ENCODE peak calls at places on chromosome 12, in ten cellular contexts. M, O, Z, W, Y, H, T, J, Q and E are unnamed samples.

GRCh38 chr12:19299765-19300164 is 139.5 kb upstream of the AEBP2 start:
- DNase-seq in M (peak; percentile 29), O (no peak), Z (peak; percentile 30), W (peak; percentile 7), Y (no peak), H (no peak), T (no peak), J (no peak), Q (peak; percentile 22), E (no peak)

GRCh38 chr12:102676812-102677211 is 196.4 kb upstream of the IGF1 start:
- DNase-seq in M (no peak), O (no peak), Z (no peak), W (no peak), Y (no peak), H (no peak), T (no peak), J (no peak), Q (no peak), E (no peak)

GRCh38 chr12:91423336-91424050 is 240.9 kb upstream of the DCN start:
- DNase-seq in M (no peak), O (no peak), Z (no peak), W (no peak), Y (no peak), H (peak; percentile 35), T (no peak), J (no peak), Q (no peak), E (peak; percentile 34)

GRCh38 chr12:32444895-32445294 is 45.5 kb downstream of the FGD4 start:
- DNase-seq in M (peak; percentile 92), O (peak; percentile 29), Z (peak; percentile 46), W (peak; percentile 86), Y (no peak), H (no peak), T (peak; percentile 80), J (no peak), Q (peak; percentile 77), E (peak; percentile 46)

GRCh38 chr12:124753993-124754392 is 109.7 kb downstream of the SCARB1 start:
- DNase-seq in M (no peak), O (no peak), Z (no peak), W (no peak), Y (no peak), H (no peak), T (no peak), J (no peak), Q (no peak), E (no peak)

GRCh38 chr12:50401383-50402155 is 884 bp downstream of the LARP4 start:
- DNase-seq in M (peak; percentile 49), O (peak; percentile 59), Z (peak; percentile 77), W (no peak), Y (peak; percentile 6), H (peak; percentile 61), T (peak; percentile 73), J (no peak), Q (peak; percentile 51), E (peak; percentile 87)

GRCh38 chr12:50110127-50110761 is 1.8 kb upstream of the COX14 start:
- DNase-seq in M (peak; percentile 36), O (no peak), Z (no peak), W (no peak), Y (no peak), H (peak; percentile 84), T (no peak), J (no peak), Q (no peak), E (no peak)

GRCh38 chr12:56634837-56635538 is 4.9 kb upstream of the BAZ2A start:
- DNase-seq in M (peak; percentile 96), O (peak; percentile 86), Z (peak; percentile 88), W (peak; percentile 79), Y (no peak), H (peak; percentile 88), T (peak; percentile 83), J (peak; percentile 85), Q (peak; percentile 84), E (peak; percentile 79)

GRCh38 chr12:751192-751827 is 1.1 kb upstream of the WNK1 start:
- DNase-seq in M (peak; percentile 99), O (peak; percentile 98), Z (peak; percentile 99), W (peak; percentile 93), Y (peak; percentile 96), H (peak; percentile 98), T (peak; percentile 96), J (peak; percentile 98), Q (peak; percentile 96), E (peak; percentile 98)

GRCh38 chr12:47837190-47838171 is 17.8 kb upstream of the HDAC7 start:
- DNase-seq in M (peak; percentile 81), O (peak; percentile 78), Z (peak; percentile 75), W (peak; percentile 66), Y (peak; percentile 66), H (peak; percentile 86), T (peak; percentile 75), J (peak; percentile 78), Q (peak; percentile 68), E (peak; percentile 89)

GRCh38 chr12:80400591-80400991 is 43.4 kb upstream of the PTPRQ start:
- DNase-seq in M (peak; percentile 10), O (peak; percentile 60), Z (no peak), W (no peak), Y (no peak), H (no peak), T (peak; percentile 34), J (peak; percentile 64), Q (no peak), E (no peak)

GRCh38 chr12:15892645-15893259 is 10.6 kb downstream of the STRAP start:
- DNase-seq in M (no peak), O (no peak), Z (no peak), W (no peak), Y (no peak), H (no peak), T (no peak), J (no peak), Q (no peak), E (no peak)

DNA sequence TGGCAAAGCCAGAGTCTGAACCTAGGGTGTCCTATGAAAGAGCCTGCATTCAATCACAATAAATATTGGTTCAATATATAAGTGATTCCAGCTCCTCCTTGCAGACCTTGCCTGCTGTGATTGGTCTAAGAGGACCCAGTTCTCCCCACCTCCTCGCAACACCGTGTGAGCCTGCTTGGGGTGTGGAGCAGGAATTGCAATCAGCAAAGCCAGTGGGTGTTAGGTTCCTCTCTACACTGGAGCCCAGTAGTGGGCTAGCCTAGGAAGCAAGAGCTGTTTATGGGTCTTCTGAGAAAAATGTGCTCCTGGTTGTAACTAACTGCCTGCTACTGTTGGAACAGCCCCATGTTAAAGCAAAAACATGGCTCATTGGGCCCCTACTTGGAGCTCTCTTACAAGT is 3.5 kb upstream of the SELPLG start:
- DNase-seq in M (no peak), O (no peak), Z (no peak), W (no peak), Y (no peak), H (no peak), T (no peak), J (peak; percentile 39), Q (no peak), E (no peak)
- H3K9ac ChIP-seq in M (no peak overlapping the region), O (no peak overlapping the region), Z (no peak overlapping the region), W (no peak overlapping the region), Y (no peak overlapping the region), H (peak overlapping the region; percentile 23), T (no peak overlapping the region), J (no peak overlapping the region), Q (no peak overlapping the region), E (no peak overlapping the region)

GRCh38 chr12:113933201-113933786 is 32.8 kb downstream of the RBM19 start:
- DNase-seq in M (peak; percentile 79), O (peak; percentile 77), Z (peak; percentile 29), W (no peak), Y (peak; percentile 48), H (no peak), T (peak; percentile 75), J (no peak), Q (peak; percentile 79), E (peak; percentile 46)
- H3K9ac ChIP-seq in M (no peak overlapping the region), O (no peak overlapping the region), Z (no peak overlapping the region), W (no peak overlapping the region), Y (no peak overlapping the region), H (no peak overlapping the region), T (no peak overlapping the region), J (no peak overlapping the region), Q (no peak overlapping the region), E (peak overlapping the region; percentile 63)

GRCh38 chr12:57764662-57765002 is 2.2 kb downstream of the CYP27B1 start:
- DNase-seq in M (no peak), O (no peak), Z (no peak), W (no peak), Y (no peak), H (no peak), T (no peak), J (peak; percentile 59), Q (no peak), E (no peak)
- H3K9ac ChIP-seq in M (peak overlapping the region; percentile 54), O (no peak overlapping the region), Z (peak overlapping the region; percentile 49), W (peak overlapping the region; percentile 81), Y (peak overlapping the region; percentile 17), H (no peak overlapping the region), T (peak overlapping the region; percentile 10), J (no peak overlapping the region), Q (no peak overlapping the region), E (no peak overlapping the region)

GRCh38 chr12:30923057-30923456 is 3.5 kb upstream of the TSPAN11 start:
- DNase-seq in M (no peak), O (no peak), Z (no peak), W (no peak), Y (no peak), H (no peak), T (no peak), J (no peak), Q (no peak), E (no peak)

GRCh38 chr12:30927210-30927576 is 645 bp downstream of the TSPAN11 start:
- DNase-seq in M (no peak), O (no peak), Z (peak; percentile 8), W (no peak), Y (no peak), H (no peak), T (no peak), J (no peak), Q (no peak), E (peak; percentile 25)

GRCh38 chr12:30928356-30929264 is 2.1 kb downstream of the TSPAN11 start:
- DNase-seq in M (no peak), O (no peak), Z (no peak), W (no peak), Y (no peak), H (no peak), T (no peak), J (peak; percentile 24), Q (no peak), E (no peak)

GRCh38 chr12:30925607-30926242 is 823 bp upstream of the TSPAN11 start:
- DNase-seq in M (peak; percentile 62), O (peak; percentile 56), Z (no peak), W (no peak), Y (no peak), H (no peak), T (no peak), J (peak; percentile 37), Q (no peak), E (no peak)

DNA sequence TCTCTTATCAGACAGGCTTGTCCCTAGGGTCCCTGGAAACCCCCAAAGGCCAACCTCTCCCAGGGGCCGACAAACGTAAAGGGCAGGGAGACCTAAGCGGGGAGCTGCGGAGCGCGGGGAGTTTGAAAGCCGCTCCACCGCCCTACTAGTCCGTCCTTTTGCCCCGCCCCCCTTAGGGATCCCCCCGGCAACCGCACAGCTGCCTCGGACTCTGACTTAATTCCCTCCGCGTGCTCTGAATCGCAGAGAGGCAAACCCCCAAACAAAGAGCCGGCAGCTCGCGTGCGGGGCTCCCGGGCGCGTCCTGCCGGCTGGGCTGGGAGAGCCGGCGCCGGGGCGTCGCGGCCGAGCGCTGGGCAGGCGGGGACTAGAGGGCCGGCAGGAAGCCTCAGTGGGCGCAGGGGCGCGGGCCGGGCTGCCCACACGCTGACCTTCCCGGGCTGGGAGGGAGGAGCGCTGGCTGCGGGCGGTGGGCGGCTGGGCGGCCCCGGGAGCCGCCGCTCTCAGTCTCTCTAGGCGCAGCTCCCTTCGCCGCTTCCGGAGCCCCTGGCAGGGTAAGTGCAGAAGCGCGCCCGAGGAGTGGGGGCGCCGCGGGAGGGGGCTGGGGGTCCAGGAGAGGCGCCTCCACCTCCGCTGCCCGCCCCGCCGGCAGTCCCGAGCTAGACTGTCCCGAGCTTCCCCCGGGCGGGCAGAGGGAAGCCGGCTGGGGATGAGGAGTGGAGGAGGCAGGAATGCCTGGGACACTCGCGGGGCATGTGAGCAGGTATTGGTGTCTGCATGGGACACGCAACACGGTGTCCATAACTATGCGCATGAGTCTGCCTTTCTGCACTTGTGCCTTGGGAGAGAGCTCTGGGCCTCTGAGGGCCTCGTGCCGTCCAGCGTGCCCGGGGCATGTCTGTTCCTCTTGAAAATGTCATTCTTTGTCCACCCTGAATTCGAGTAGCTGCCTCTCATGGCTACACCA is at the start of gene TSPAN11:
- DNase-seq in M (peak; percentile 64), O (peak; percentile 97), Z (peak; percentile 81), W (no peak), Y (peak; percentile 80), H (no peak), T (peak; percentile 31), J (peak; percentile 76), Q (peak; percentile 26), E (peak; percentile 86)
- H3K9ac ChIP-seq in M (peak within 1 kb of the TSS; percentile 66), O (peak within 1 kb of the TSS; percentile 54), Z (peak within 1 kb of the TSS; percentile 60), W (no peak within 1 kb of the TSS), Y (peak within 1 kb of the TSS; percentile 85), H (no peak within 1 kb of the TSS), T (no peak within 1 kb of the TSS), J (no peak within 1 kb of the TSS), Q (no peak within 1 kb of the TSS), E (peak within 1 kb of the TSS; percentile 32)